ENCODE peak calls at places on chromosome 15, in five cellular contexts. One of them, this sample, is unnamed.

GRCh38 chr15:72193781-72194396 is 3.7 kb downstream of the GRAMD2A start:
- DNase-seq in neuronal stem cell: no peak
- DNase-seq in H9: no peak
- DNase-seq in H1: no peak
- DNase-seq in mesenchymal stem cell: no peak
- DNase-seq in this sample: no peak

GRCh38 chr15:90561344-90562244 is 31.9 kb downstream of the CRTC3 start:
- DNase-seq in mesenchymal stem cell: peak
- DNase-seq in neuronal stem cell: no peak
- DNase-seq in H1: no peak
- DNase-seq in H9: no peak
- DNase-seq in this sample: no peak

GRCh38 chr15:99989095-99989494 is 255.9 kb upstream of the LYSMD4 start:
- DNase-seq in mesenchymal stem cell: no peak
- DNase-seq in H9: no peak
- DNase-seq in H1: no peak
- DNase-seq in neuronal stem cell: no peak
- DNase-seq in this sample: no peak

GRCh38 chr15:40343512-40343911 is 2.8 kb upstream of the CCDC9B start:
- DNase-seq in H9: no peak
- DNase-seq in H1: no peak
- DNase-seq in neuronal stem cell: no peak
- DNase-seq in mesenchymal stem cell: peak
- DNase-seq in this sample: no peak

GRCh38 chr15:66155065-66155464 is 98.5 kb downstream of the MEGF11 start:
- DNase-seq in mesenchymal stem cell: no peak
- DNase-seq in H1: no peak
- DNase-seq in neuronal stem cell: no peak
- DNase-seq in H9: no peak
- DNase-seq in this sample: no peak

GRCh38 chr15:37289109-37289765 is 188.9 kb upstream of the MEIS2 start:
- DNase-seq in H9: peak
- DNase-seq in H1: no peak
- DNase-seq in neuronal stem cell: no peak
- DNase-seq in mesenchymal stem cell: peak
- DNase-seq in this sample: no peak

GRCh38 chr15:74826372-74826819 is at the start of gene CPLX3:
- DNase-seq in H9: peak
- DNase-seq in neuronal stem cell: peak
- DNase-seq in H1: no peak
- DNase-seq in mesenchymal stem cell: peak
- DNase-seq in this sample: peak

GRCh38 chr15:80870893-80871292 is 91.7 kb downstream of the CEMIP start:
- DNase-seq in mesenchymal stem cell: peak
- DNase-seq in H1: no peak
- DNase-seq in neuronal stem cell: no peak
- DNase-seq in H9: no peak
- DNase-seq in this sample: peak

GRCh38 chr15:67839358-67839928 is 402 bp downstream of the RNU6-1 start:
- DNase-seq in neuronal stem cell: no peak
- DNase-seq in H9: no peak
- DNase-seq in mesenchymal stem cell: peak
- DNase-seq in H1: no peak
- DNase-seq in this sample: peak

DNA sequence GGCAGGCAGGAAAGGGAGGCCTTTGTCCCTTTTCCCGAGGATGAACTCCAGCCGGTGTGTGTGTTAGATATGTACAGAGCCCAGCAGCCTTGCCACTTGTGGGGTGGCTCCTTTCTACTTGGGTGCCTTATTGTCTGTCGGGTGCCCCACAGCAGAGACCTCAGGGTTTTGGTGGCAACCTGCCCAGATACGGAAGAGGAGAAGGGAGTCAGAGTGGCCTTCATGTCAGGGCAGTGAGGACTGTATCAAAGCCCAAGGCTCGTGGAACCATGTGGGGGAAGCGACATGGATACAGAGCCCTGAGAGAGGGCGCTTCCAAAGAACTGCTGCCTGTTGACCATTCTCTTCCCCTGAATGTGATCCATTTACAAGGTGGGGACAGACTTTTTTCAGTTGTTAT is 166.2 kb downstream of the SLCO3A1 start:
- DNase-seq in mesenchymal stem cell: no peak
- DNase-seq in neuronal stem cell: no peak
- DNase-seq in H1: no peak
- DNase-seq in H9: no peak
- DNase-seq in this sample: no peak
- H2BK12ac ChIP-seq in mesenchymal stem cell: no peak
- H2BK12ac ChIP-seq in neuronal stem cell: no peak
- H2BK12ac ChIP-seq in H1: no peak
- H2BK12ac ChIP-seq in H9: no peak
- H2BK12ac ChIP-seq in this sample: no peak

DNA sequence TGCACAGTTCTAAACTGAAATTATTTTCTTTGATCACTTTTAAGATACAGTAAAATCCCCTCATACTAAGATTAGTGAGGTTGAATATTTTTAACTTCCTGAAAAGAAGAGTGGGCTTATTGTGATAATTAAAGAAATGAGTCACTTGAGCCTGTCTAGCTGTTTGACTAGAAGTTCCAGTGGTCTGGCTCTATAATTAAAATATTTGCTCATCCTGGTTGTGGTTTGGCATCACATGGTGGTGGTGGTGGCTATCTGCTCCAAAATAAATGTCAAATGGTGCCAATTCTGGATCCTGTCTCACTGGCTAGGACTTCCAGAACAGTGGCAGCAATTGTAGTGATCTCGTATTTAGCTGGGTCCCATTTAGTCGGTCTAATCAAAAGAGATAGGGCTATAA is 8.6 kb upstream of the TEX9 start:
- DNase-seq in H1: no peak
- DNase-seq in mesenchymal stem cell: no peak
- DNase-seq in neuronal stem cell: no peak
- DNase-seq in H9: no peak
- DNase-seq in this sample: no peak
- H3K4me2 ChIP-seq in H1: no peak
- H3K4me2 ChIP-seq in mesenchymal stem cell: no peak
- H3K4me2 ChIP-seq in neuronal stem cell: no peak
- H3K4me2 ChIP-seq in H9: no peak
- H3K4me2 ChIP-seq in this sample: no peak

GRCh38 chr15:35362195-35362829 is 183.7 kb downstream of the DPH6 start:
- DNase-seq in neuronal stem cell: no peak
- DNase-seq in mesenchymal stem cell: peak
- DNase-seq in H9: no peak
- DNase-seq in H1: no peak
- DNase-seq in this sample: no peak
- H3K4ac ChIP-seq in neuronal stem cell: no peak
- H3K4ac ChIP-seq in mesenchymal stem cell: no peak
- H3K4ac ChIP-seq in H9: no peak
- H3K4ac ChIP-seq in H1: no peak
- H3K4ac ChIP-seq in this sample: no peak

GRCh38 chr15:86255247-86255646 is 175.6 kb downstream of the AGBL1 start:
- DNase-seq in H1: no peak
- DNase-seq in mesenchymal stem cell: no peak
- DNase-seq in neuronal stem cell: no peak
- DNase-seq in H9: no peak
- DNase-seq in this sample: no peak
- H2BK12ac ChIP-seq in H1: no peak
- H2BK12ac ChIP-seq in mesenchymal stem cell: no peak
- H2BK12ac ChIP-seq in neuronal stem cell: no peak
- H2BK12ac ChIP-seq in H9: no peak
- H2BK12ac ChIP-seq in this sample: no peak

This sample was measured in trophoblast cell.